ENCODE peak calls at places on chromosomes 12 and 14, in eight cellular contexts. U, W, D, O, T, G, P and R are unnamed samples.

GRCh38 chr14:51211149-51211548 is 28.9 kb upstream of the TMX1 start:
- DNase-seq in U (peak), W (peak), D (no peak), O (no peak), T (no peak), G (peak), P (no peak), R (no peak)

GRCh38 chr12:121628037-121628436 is 1.7 kb downstream of the ORAI1 start:
- DNase-seq in U (no peak), W (peak), D (no peak), O (no peak), T (peak), G (no peak), P (peak), R (no peak)

GRCh38 chr12:98401427-98401826 is 114.0 kb upstream of the TMPO start:
- DNase-seq in U (peak), W (no peak), D (no peak), O (no peak), T (no peak), G (no peak), P (peak), R (no peak)

GRCh38 chr12:42759622-42760273 is 170.2 kb upstream of the PRICKLE1 start:
- DNase-seq in U (peak), W (peak), D (peak), O (peak), T (no peak), G (peak), P (no peak), R (no peak)

GRCh38 chr14:66233571-66233970 is 252.6 kb upstream of the CCDC196 start:
- DNase-seq in U (no peak), W (no peak), D (no peak), O (no peak), T (no peak), G (no peak), P (peak), R (no peak)

GRCh38 chr12:107477946-107478610 is 207.5 kb upstream of the PWP1 start:
- DNase-seq in U (no peak), W (no peak), D (no peak), O (no peak), T (no peak), G (no peak), P (no peak), R (no peak)

GRCh38 chr14:92475451-92476187 is 38.0 kb upstream of the RIN3 start:
- DNase-seq in U (no peak), W (peak), D (peak), O (no peak), T (no peak), G (no peak), P (no peak), R (no peak)

GRCh38 chr14:44449694-44450093 is 57.4 kb downstream of the FSCB start:
- DNase-seq in U (no peak), W (no peak), D (no peak), O (no peak), T (no peak), G (no peak), P (no peak), R (no peak)

GRCh38 chr12:80936642-80937390 is 918 bp downstream of the LIN7A start:
- DNase-seq in U (peak), W (peak), D (peak), O (no peak), T (peak), G (peak), P (peak), R (no peak)

GRCh38 chr12:85955127-85955526 is 81.0 kb downstream of the NTS start:
- DNase-seq in U (peak), W (no peak), D (no peak), O (no peak), T (no peak), G (no peak), P (peak), R (no peak)

GRCh38 chr14:100271247-100271939 is 32.4 kb downstream of the YY1 start:
- DNase-seq in U (peak), W (peak), D (peak), O (no peak), T (no peak), G (no peak), P (no peak), R (no peak)

GRCh38 chr12:57842342-57843294 is 3.9 kb downstream of the CTDSP2 start:
- DNase-seq in U (no peak), W (no peak), D (no peak), O (no peak), T (no peak), G (peak), P (no peak), R (peak)

GRCh38 chr12:115351513-115352077 is 667.6 kb upstream of the TBX3 start:
- DNase-seq in U (no peak), W (no peak), D (no peak), O (no peak), T (no peak), G (peak), P (no peak), R (no peak)

GRCh38 chr12:2195085-2195484 is 142.3 kb downstream of the CACNA1C start:
- DNase-seq in U (no peak), W (no peak), D (no peak), O (no peak), T (no peak), G (no peak), P (no peak), R (no peak)

GRCh38 chr12:109393437-109394345 is 46.0 kb downstream of the MYO1H start:
- DNase-seq in U (peak), W (peak), D (peak), O (no peak), T (peak), G (peak), P (peak), R (peak)

GRCh38 chr14:86510503-86510902 is 980.6 kb downstream of the FLRT2 start:
- DNase-seq in U (peak), W (peak), D (no peak), O (no peak), T (no peak), G (peak), P (no peak), R (no peak)

GRCh38 chr12:67534046-67534445 is 114.5 kb upstream of the DYRK2 start:
- DNase-seq in U (no peak), W (no peak), D (no peak), O (no peak), T (no peak), G (no peak), P (no peak), R (no peak)

GRCh38 chr12:104360988-104361707 is 57.6 kb downstream of the EID3 start:
- DNase-seq in U (no peak), W (peak), D (no peak), O (no peak), T (no peak), G (peak), P (no peak), R (no peak)

DNA sequence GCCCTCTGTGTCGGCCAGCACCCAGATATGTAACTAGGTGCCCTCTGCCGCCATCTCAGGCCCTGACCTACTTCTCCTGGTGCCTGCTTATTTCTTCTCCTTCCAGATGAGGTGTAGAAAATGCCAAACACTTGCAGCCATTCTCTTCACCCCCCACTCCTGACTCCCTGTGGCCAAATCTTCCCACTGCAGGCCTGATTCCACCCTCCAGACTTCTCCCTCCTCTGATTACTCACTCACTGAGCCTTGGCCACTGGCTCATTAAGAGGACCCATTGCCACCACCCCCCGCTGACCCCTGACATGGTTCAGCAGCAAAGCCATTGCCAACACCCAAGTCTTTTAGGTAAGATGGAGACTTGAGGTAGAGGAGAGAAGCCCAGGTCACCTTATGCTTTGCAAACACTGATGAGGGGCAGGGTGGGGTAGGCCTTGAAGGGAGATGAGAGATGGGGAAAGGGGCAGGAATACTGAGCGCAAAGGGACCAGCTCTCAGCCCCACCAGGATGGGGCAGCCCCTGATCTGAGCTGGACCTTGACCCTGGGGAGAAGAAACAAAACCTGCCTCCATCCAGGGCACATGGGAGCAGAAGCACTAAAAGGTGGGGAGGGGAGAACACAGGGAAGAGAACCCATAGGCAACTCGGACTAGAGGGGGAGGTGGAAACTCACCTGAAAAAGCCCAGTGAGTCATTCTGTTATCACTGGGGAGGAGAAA is 25.1 kb upstream of the ANO2 start:
- DNase-seq in U (no peak), W (no peak), D (no peak), O (no peak), T (no peak), G (no peak), P (no peak), R (peak)
- TF ChIP-seq CTCF in U (no peak), W (no peak), D (no peak), O (no peak), T (no peak), G (no peak), P (no peak), R (peak)

GRCh38 chr12:3965096-3965495 is 91.9 kb upstream of the PARP11 start:
- DNase-seq in U (no peak), W (no peak), D (no peak), O (no peak), T (no peak), G (no peak), P (no peak), R (no peak)

GRCh38 chr12:3962661-3963483 is 89.7 kb upstream of the PARP11 start:
- DNase-seq in U (no peak), W (peak), D (no peak), O (no peak), T (no peak), G (no peak), P (no peak), R (no peak)

GRCh38 chr12:3961573-3961972 is 88.4 kb upstream of the PARP11 start:
- DNase-seq in U (no peak), W (no peak), D (no peak), O (no peak), T (no peak), G (no peak), P (no peak), R (no peak)

GRCh38 chr12:3967556-3968160 is 94.5 kb upstream of the PARP11 start:
- DNase-seq in U (no peak), W (no peak), D (no peak), O (no peak), T (no peak), G (no peak), P (no peak), R (no peak)

DNA sequence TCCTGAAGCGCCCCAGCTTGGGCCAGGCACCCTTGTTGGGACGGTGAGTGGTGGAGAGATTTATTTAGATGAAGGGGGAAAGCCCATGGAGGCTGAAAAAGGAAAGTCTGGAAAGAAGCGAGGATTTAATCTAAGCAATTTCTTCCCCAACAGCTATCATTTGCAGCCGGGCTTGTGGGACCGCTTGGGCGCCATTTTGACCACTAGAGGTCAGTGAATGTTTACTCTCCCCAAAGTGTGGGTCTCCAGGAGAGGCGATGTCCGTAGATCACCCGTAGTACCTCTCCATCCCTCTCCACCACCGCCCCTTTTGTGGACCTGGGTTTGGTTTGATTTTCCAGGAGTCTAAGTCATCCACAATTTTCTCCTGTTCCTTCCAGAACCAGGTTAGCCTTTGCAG is 91.2 kb upstream of the PARP11 start:
- DNase-seq in U (no peak), W (peak), D (no peak), O (no peak), T (peak), G (no peak), P (peak), R (no peak)
- TF ChIP-seq CTCF in U (no peak), W (peak), D (no peak), O (no peak), T (peak), G (no peak), P (peak), R (peak)

DNA sequence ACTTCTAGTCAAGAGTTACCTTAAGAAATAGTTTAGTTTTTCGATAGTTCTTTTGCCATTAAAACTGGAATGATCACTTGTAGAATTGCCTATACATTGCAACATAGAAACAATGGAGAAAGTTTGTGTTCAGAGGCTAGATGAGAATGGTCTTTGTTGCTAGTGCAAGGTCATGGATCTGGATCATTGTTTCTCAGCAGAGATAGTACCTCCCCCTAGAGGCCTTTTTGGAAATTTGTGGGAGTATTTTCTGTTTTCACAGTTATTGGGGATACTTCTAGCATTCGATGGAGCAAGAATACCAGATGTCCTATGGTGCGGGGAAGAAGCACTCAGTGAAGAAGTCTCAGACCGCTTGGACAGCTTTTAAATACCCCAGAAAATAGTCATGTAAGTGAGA is 138.8 kb upstream of the HMGA2 start:
- DNase-seq in U (peak), W (no peak), D (no peak), O (no peak), T (peak), G (peak), P (peak), R (peak)
- TF ChIP-seq CTCF in U (peak), W (peak), D (peak), O (peak), T (no peak), G (peak), P (peak), R (peak)

GRCh38 chr14:75259510-75259855 is 19.1 kb upstream of the FOS start:
- DNase-seq in U (peak), W (no peak), D (no peak), O (no peak), T (no peak), G (peak), P (peak), R (peak)
- TF ChIP-seq CTCF in U (peak), W (no peak), D (peak), O (no peak), T (no peak), G (peak), P (peak), R (peak)

GRCh38 chr12:110846615-110847566 is at the start of gene CCDC63:
- DNase-seq in U (peak), W (peak), D (peak), O (peak), T (peak), G (no peak), P (peak), R (no peak)
- TF ChIP-seq CTCF in U (peak), W (peak), D (peak), O (no peak), T (peak), G (peak), P (peak), R (no peak)